ENCODE peak calls at places on chromosomes 16 and 17, in seven cellular contexts. W is CD4-positive, alpha-beta T cell; D is nephron progenitor cell; L is GM12864; V is dorsolateral prefrontal cortex; G is bronchial epithelial cell; P is heart right ventricle. O is an unnamed sample.

GRCh38 chr17:5506307-5506706 is 19.9 kb downstream of the MIS12 start:
- DNase-seq in L (no peak), D (no peak), P (no peak), W (no peak), V (no peak), G (no peak), O (no peak)

GRCh38 chr17:75503976-75504346 is 11.4 kb downstream of the CASKIN2 start:
- DNase-seq in D (no peak), G (no peak), P (no peak), L (no peak), W (no peak), V (no peak), O (no peak)

GRCh38 chr17:57662021-57662420 is 83.1 kb downstream of the CCDC182 start:
- DNase-seq in W (no peak), V (no peak), G (no peak), P (no peak), L (no peak), D (no peak), O (no peak)

GRCh38 chr17:19347323-19348080 is 15.0 kb downstream of the B9D1 start:
- DNase-seq in G (no peak), P (no peak), W (no peak), V (no peak), D (no peak), L (no peak), O (no peak)

GRCh38 chr17:1989135-1989534 is 36.0 kb downstream of the RTN4RL1 start:
- DNase-seq in V (no peak), L (no peak), D (no peak), P (no peak), W (no peak), G (peak), O (no peak)

GRCh38 chr17:48809182-48809581 is 7.8 kb downstream of the TTLL6 start:
- DNase-seq in W (no peak), L (no peak), V (no peak), P (no peak), D (no peak), G (no peak), O (no peak)

GRCh38 chr16:58628845-58629680 is 563 bp downstream of the CNOT1 start:
- DNase-seq in W (peak), G (peak), V (peak), L (peak), P (peak), D (peak), O (peak)

GRCh38 chr17:57519199-57519598 is 225.9 kb downstream of the CCDC182 start:
- DNase-seq in V (no peak), P (no peak), L (no peak), G (peak), D (peak), W (no peak), O (no peak)

GRCh38 chr16:22967696-22968095 is 153.7 kb downstream of the HS3ST2 start:
- DNase-seq in L (no peak), G (no peak), P (no peak), W (no peak), V (no peak), D (no peak), O (peak)

GRCh38 chr17:57296231-57296630 is 39.9 kb downstream of the MSI2 start:
- DNase-seq in G (no peak), P (no peak), W (no peak), V (no peak), D (no peak), L (no peak), O (no peak)

GRCh38 chr16:268141-269053 is 7.3 kb downstream of the RGS11 start:
- DNase-seq in G (no peak), D (no peak), V (no peak), L (no peak), W (no peak), P (no peak), O (no peak)

GRCh38 chr17:77320046-77320445 is 179.3 kb downstream of the SEC14L1 start:
- DNase-seq in L (no peak), V (no peak), D (no peak), G (no peak), P (no peak), W (no peak), O (no peak)

GRCh38 chr16:27470567-27471431 is 68.8 kb downstream of the IL21R start:
- DNase-seq in D (peak), G (no peak), L (no peak), V (no peak), P (no peak), W (no peak), O (no peak)

GRCh38 chr16:84930298-84931106 is 80.8 kb downstream of the ZDHHC7 start:
- DNase-seq in W (no peak), D (no peak), G (no peak), V (no peak), P (no peak), L (no peak), O (no peak)

GRCh38 chr16:78415669-78416068 is 316.2 kb downstream of the WWOX start:
- DNase-seq in W (no peak), L (no peak), G (no peak), V (no peak), P (no peak), D (no peak), O (no peak)

GRCh38 chr16:57563761-57564160 is 21.3 kb downstream of the ADGRG5 start:
- DNase-seq in W (no peak), P (no peak), D (no peak), G (no peak), V (no peak), L (no peak), O (no peak)

GRCh38 chr16:4214215-4214621 is 27.7 kb downstream of the SRL start:
- DNase-seq in V (no peak), P (no peak), G (peak), D (no peak), L (no peak), W (no peak), O (no peak)

GRCh38 chr17:38584350-38584925 is 21.3 kb downstream of the SRCIN1 start:
- DNase-seq in V (no peak), G (peak), D (peak), L (no peak), P (no peak), W (peak), O (no peak)

GRCh38 chr17:48543854-48544355 is 1.0 kb downstream of the HOXB2 start:
- DNase-seq in W (no peak), L (no peak), V (no peak), G (no peak), D (no peak), P (peak), O (no peak)

GRCh38 chr16:35706901-35707300 is 2247.5 kb downstream of the TP53TG3F start:
- DNase-seq in L (no peak), D (no peak), P (no peak), G (no peak), W (no peak), V (no peak), O (no peak)

GRCh38 chr17:70564006-70564620 is 394.8 kb downstream of the KCNJ2 start:
- DNase-seq in P (no peak), V (no peak), L (no peak), W (no peak), D (no peak), G (peak), O (no peak)

GRCh38 chr17:15456972-15457722 is 10.3 kb downstream of the CDRT4 start:
- DNase-seq in P (peak), L (no peak), V (peak), D (no peak), G (no peak), W (no peak), O (peak)

GRCh38 chr16:77784441-77785356 is 3.7 kb upstream of the VAT1L start:
- DNase-seq in P (no peak), L (no peak), W (no peak), G (no peak), V (no peak), D (no peak), O (no peak)

GRCh38 chr17:80036715-80037477 is 454 bp downstream of the CCDC40 start:
- DNase-seq in G (no peak), L (no peak), D (peak), P (peak), W (peak), V (no peak), O (no peak)

GRCh38 chr17:43556292-43556691 is 10.2 kb upstream of the ETV4 start:
- DNase-seq in L (no peak), G (peak), P (no peak), W (no peak), V (no peak), D (peak), O (no peak)

GRCh38 chr17:15109608-15110007 is 155.5 kb downstream of the PMP22 start:
- DNase-seq in L (no peak), G (no peak), W (no peak), P (no peak), V (no peak), D (no peak), O (no peak)

GRCh38 chr17:73722163-73722562 is 77.9 kb upstream of the SDK2 start:
- DNase-seq in D (no peak), G (no peak), W (peak), L (no peak), P (no peak), V (no peak), O (no peak)

GRCh38 chr17:79943354-79944241 is 92.1 kb downstream of the TBC1D16 start:
- DNase-seq in D (peak), W (no peak), V (peak), P (no peak), L (no peak), G (no peak), O (no peak)

GRCh38 chr16:88339926-88340754 is 42.6 kb upstream of the ZNF469 start:
- DNase-seq in V (no peak), G (no peak), D (no peak), P (no peak), W (no peak), L (no peak), O (no peak)

GRCh38 chr16:22849517-22849916 is 35.6 kb downstream of the HS3ST2 start:
- DNase-seq in V (no peak), W (no peak), P (no peak), G (no peak), D (no peak), L (no peak), O (peak)

GRCh38 chr17:12727881-12728280 is 61.4 kb upstream of the ARHGAP44 start:
- DNase-seq in D (no peak), W (no peak), G (no peak), V (no peak), L (no peak), P (no peak), O (no peak)

GRCh38 chr16:27138257-27138656 is 65.1 kb upstream of the KDM8 start:
- DNase-seq in G (no peak), P (no peak), V (no peak), W (no peak), D (no peak), L (no peak), O (no peak)

GRCh38 chr16:910181-910580 is 60.6 kb downstream of the LMF1 start:
- DNase-seq in W (no peak), P (no peak), D (no peak), G (no peak), V (no peak), L (no peak), O (no peak)

GRCh38 chr16:539901-540530 is 12.5 kb downstream of the CAPN15 start:
- DNase-seq in P (no peak), V (no peak), D (no peak), L (no peak), G (no peak), W (no peak), O (no peak)

GRCh38 chr16:49663081-49664057 is 192.5 kb downstream of the ZNF423 start:
- DNase-seq in L (no peak), W (no peak), P (peak), V (no peak), G (no peak), D (no peak), O (no peak)

GRCh38 chr16:60686824-60687223 is 1349.4 kb downstream of the CDH8 start:
- DNase-seq in W (no peak), P (no peak), V (no peak), G (no peak), L (no peak), D (no peak), O (no peak)

GRCh38 chr16:57863434-57864160 is 61.3 kb upstream of the KIFC3 start:
- DNase-seq in G (peak), D (peak), L (no peak), V (peak), P (peak), W (no peak), O (peak)

GRCh38 chr17:42760652-42761581 is at the start of gene RAMP2:
- DNase-seq in V (no peak), G (no peak), W (no peak), P (peak), D (peak), L (no peak), O (peak)

GRCh38 chr17:74012465-74012864 is 191.0 kb upstream of the RPL38 start:
- DNase-seq in P (no peak), D (no peak), G (no peak), L (no peak), W (peak), V (no peak), O (no peak)

GRCh38 chr16:19578378-19578851 is 22.9 kb downstream of the VPS35L start:
- DNase-seq in P (no peak), V (peak), G (no peak), D (no peak), L (no peak), W (no peak), O (no peak)
- TF ChIP-seq CTCF in P (no peak), V (peak), G (no peak), D (no peak), L (no peak), W (no peak), O (no peak)

GRCh38 chr16:13923703-13924298 is 3.8 kb downstream of the ERCC4 start:
- DNase-seq in P (no peak), W (no peak), D (no peak), V (no peak), L (no peak), G (peak), O (no peak)
- TF ChIP-seq CTCF in P (peak), W (peak), D (peak), V (peak), L (peak), G (peak), O (peak)

DNA sequence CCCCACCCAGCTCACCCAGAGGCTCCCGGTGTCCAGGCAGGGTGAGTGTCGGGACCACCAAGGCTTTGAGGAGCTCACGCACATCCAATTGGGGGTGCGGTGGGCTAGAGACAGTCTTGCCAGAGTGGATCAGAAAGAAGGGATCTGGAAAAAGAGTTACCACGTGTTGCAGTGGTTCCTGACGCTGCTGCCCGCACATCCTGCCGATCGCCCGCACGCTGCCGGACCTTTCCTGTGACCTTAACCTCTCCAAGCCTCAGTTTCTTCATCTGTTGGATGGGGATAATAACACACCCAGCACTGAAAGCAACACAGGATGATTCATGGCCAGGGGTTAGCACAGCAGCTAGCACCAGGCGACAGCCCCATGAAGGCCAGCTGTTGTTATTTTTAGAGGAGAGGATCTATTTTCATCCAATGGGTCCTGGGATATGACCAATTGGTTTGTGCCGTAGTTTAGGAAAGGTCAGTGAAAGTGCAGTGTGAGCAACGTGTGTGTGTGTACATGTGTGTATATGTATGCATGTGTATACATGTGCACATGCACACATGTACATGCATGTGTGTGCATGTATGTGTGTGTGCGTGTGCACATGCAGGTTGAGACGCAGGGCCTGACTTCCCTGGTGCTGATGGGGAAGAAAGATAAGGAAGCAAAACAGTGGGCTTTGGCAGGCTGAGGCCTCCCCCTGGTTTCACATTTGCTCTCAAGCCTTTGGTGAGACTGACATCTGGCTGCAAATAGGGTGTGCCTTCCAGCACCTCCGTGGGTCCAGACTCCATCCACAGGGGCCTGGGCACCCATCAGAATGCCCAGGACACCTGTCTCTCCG is 2.6 kb downstream of the ITGAX start:
- DNase-seq in D (no peak), V (no peak), G (no peak), P (no peak), W (no peak), L (no peak), O (no peak)
- TF ChIP-seq CTCF in D (no peak), V (no peak), G (no peak), P (no peak), W (no peak), L (no peak), O (no peak)

DNA sequence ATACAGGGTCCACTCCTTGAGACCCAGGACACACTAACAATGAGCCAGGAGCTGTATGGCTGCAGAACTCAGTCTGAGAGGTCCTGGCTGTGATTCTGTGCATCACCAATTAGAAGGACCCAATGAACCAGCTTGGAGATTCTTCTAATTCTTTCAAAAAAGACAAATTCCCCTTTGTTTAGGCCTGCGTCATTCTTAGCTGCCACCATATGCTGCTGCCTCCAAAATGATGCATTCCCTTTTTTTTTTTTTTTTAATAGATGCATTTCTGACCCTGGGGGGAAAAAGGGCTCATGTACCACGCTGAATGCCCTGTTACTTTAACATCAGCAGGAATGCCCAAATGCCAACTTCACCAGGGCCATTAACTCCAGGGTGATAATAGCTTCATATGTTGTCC is 28.5 kb downstream of the EMP2 start:
- DNase-seq in P (no peak), V (no peak), W (no peak), L (no peak), G (no peak), D (no peak), O (no peak)
- TF ChIP-seq CTCF in P (no peak), V (no peak), W (no peak), L (no peak), G (no peak), D (no peak), O (no peak)

GRCh38 chr16:79418588-79418987 is 181.9 kb downstream of the MAF start:
- DNase-seq in D (no peak), W (no peak), L (no peak), V (no peak), P (no peak), G (no peak), O (no peak)

GRCh38 chr16:79417465-79418093 is 183.0 kb downstream of the MAF start:
- DNase-seq in V (no peak), G (no peak), D (no peak), W (no peak), P (no peak), L (no peak), O (no peak)

GRCh38 chr16:79415983-79416641 is 184.4 kb downstream of the MAF start:
- DNase-seq in V (no peak), G (no peak), L (no peak), D (no peak), P (no peak), W (no peak), O (no peak)

GRCh38 chr16:79422061-79422460 is 178.5 kb downstream of the MAF start:
- DNase-seq in G (no peak), V (no peak), P (no peak), W (no peak), D (no peak), L (no peak), O (no peak)

GRCh38 chr16:79419148-79419547 is 181.4 kb downstream of the MAF start:
- DNase-seq in L (no peak), G (no peak), P (no peak), D (no peak), V (no peak), W (no peak), O (no peak)
- TF ChIP-seq CTCF in L (no peak), G (no peak), P (no peak), D (no peak), V (no peak), W (no peak), O (no peak)

GRCh38 chr16:80988756-80989155 is 17.9 kb downstream of the CMC2 start:
- DNase-seq in W (no peak), L (no peak), V (no peak), G (no peak), P (no peak), D (no peak), O (no peak)
- TF ChIP-seq CTCF in W (no peak), L (no peak), V (no peak), G (no peak), P (no peak), D (no peak), O (no peak)

GRCh38 chr16:64297863-64298579 is 823.8 kb downstream of the CDH11 start:
- DNase-seq in G (no peak), D (no peak), V (no peak), L (no peak), P (no peak), W (no peak), O (no peak)
- TF ChIP-seq CTCF in G (no peak), D (no peak), V (no peak), L (no peak), P (no peak), W (no peak), O (no peak)

DNA sequence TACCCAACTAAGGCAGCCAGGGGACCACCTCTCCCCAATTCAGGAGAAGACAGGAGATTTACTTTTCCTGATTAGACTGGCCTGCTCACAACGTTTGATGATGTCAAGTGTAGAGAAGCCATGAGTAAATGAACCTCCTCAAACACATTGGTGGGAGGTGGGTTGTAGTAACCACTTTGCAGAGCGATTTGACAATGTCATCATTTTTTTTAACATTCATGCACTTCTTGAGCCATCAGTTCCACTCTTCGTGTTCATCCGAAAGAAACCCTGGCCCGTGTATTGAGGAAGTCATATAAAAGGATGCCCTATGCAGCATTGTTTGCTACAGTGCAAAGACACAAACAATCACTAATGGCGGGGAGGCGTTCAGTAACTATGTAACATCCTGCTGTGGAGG is 5.5 kb upstream of the KRT19 start:
- DNase-seq in G (no peak), P (no peak), L (no peak), D (no peak), V (no peak), W (no peak), O (no peak)
- TF ChIP-seq CTCF in G (no peak), P (no peak), L (no peak), D (no peak), V (no peak), W (no peak), O (no peak)

DNA sequence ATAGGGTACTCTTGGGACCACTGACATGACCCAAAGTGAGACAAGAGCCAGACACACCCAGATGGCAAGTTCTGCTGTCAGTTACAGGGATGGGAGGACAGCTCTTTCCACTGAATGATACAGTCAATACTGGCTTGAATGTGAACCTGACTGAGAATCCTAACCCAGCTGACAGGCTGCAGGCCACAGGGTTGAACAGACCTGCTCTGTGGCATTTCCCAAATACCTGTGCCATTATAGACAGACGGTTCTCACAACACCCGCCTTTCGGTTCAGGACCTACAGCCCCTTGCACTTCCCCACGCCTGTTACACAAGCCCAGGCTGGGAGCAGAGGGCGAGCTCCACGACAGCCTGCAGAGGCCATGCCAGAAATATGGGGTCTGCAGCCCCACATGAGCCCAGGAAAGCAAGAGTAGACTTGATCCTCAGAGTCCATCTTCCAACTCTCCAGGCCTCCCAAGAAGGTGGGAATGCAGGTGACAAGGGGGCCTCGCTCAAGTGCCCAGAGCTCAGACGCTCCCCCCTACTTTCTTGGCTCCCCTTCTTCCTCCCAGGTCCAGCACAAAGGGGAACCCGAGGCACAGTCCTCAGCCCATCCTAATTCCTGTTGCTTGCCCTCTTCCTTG is 314.3 kb downstream of the SOX9 start:
- DNase-seq in D (no peak), W (no peak), P (no peak), V (no peak), G (no peak), L (no peak), O (no peak)
- TF ChIP-seq CTCF in D (no peak), W (no peak), P (no peak), V (no peak), G (no peak), L (no peak), O (no peak)

O was measured in osteocyte.